ENCODE peak calls at places on chromosomes 11 and 22, in nine cellular contexts. B is HCT116, Z is body of pancreas, D is stomach, H is vagina, I is A549, G is erythroblast, M is transverse colon, N is tibial nerve. K is an unnamed sample.

GRCh38 chr11:26319906-26320305 is 12.0 kb upstream of the ANO3 start:
- DNase-seq in G (no peak), H (no peak), B (no peak), D (no peak), N (no peak), M (no peak), I (no peak), Z (no peak), K (no peak)

GRCh38 chr11:8258771-8259170 is 4.9 kb downstream of the LMO1 start:
- DNase-seq in Z (peak; percentile 9), D (peak; percentile 7), N (no peak), G (no peak), M (no peak), I (no peak), H (no peak), B (no peak), K (peak; percentile 87)

GRCh38 chr11:24253237-24253760 is 243.6 kb upstream of the LUZP2 start:
- DNase-seq in G (no peak), I (no peak), N (no peak), H (no peak), M (no peak), D (no peak), Z (no peak), B (no peak), K (no peak)

GRCh38 chr22:39144101-39144815 is 8.2 kb downstream of the CBX7 start:
- DNase-seq in G (peak; percentile 55), H (peak; percentile 93), M (peak; percentile 74), D (peak; percentile 60), B (no peak), Z (no peak), N (no peak), I (no peak), K (peak; percentile 47)

GRCh38 chr22:50272103-50272782 is 2.1 kb upstream of the MAPK11 start:
- DNase-seq in H (no peak), N (no peak), B (no peak), D (no peak), M (no peak), Z (no peak), I (no peak), G (no peak), K (no peak)

GRCh38 chr22:35899736-35900135 is 128.9 kb downstream of the RBFOX2 start:
- DNase-seq in G (no peak), I (no peak), D (no peak), M (no peak), H (no peak), Z (no peak), N (no peak), B (no peak), K (no peak)

GRCh38 chr11:1223346-1224108 is 661 bp downstream of the MUC5B start:
- DNase-seq in B (no peak), H (no peak), I (peak; percentile 29), D (no peak), N (no peak), Z (no peak), M (peak; percentile 36), G (no peak), K (no peak)

GRCh38 chr11:12802418-12803085 is 128.3 kb downstream of the TEAD1 start:
- DNase-seq in Z (peak; percentile 93), N (no peak), D (peak; percentile 92), I (peak; percentile 97), H (no peak), B (peak; percentile 97), M (peak; percentile 84), G (no peak), K (no peak)

GRCh38 chr11:66462911-66463310 is 3.8 kb upstream of the PELI3 start:
- DNase-seq in I (no peak), Z (no peak), M (no peak), D (no peak), G (no peak), N (no peak), B (no peak), H (no peak), K (no peak)

GRCh38 chr11:123776160-123776559 is 21.8 kb upstream of the OR6X1 start:
- DNase-seq in N (no peak), B (no peak), D (no peak), Z (no peak), G (no peak), I (no peak), H (no peak), M (no peak), K (no peak)

GRCh38 chr11:26930518-26931247 is 63.2 kb upstream of the FIBIN start:
- DNase-seq in I (no peak), Z (no peak), B (no peak), G (no peak), H (no peak), D (no peak), N (no peak), M (no peak), K (no peak)

GRCh38 chr11:98601181-98601773 is 419.5 kb upstream of the CNTN5 start:
- DNase-seq in H (no peak), D (no peak), Z (no peak), I (no peak), M (peak; percentile 7), N (no peak), B (no peak), G (peak; percentile 3), K (no peak)

GRCh38 chr11:46972343-46972742 is 35.8 kb downstream of the CSTPP1 start:
- DNase-seq in B (no peak), H (no peak), M (no peak), N (no peak), D (no peak), Z (no peak), G (peak; percentile 30), I (no peak), K (no peak)

DNA sequence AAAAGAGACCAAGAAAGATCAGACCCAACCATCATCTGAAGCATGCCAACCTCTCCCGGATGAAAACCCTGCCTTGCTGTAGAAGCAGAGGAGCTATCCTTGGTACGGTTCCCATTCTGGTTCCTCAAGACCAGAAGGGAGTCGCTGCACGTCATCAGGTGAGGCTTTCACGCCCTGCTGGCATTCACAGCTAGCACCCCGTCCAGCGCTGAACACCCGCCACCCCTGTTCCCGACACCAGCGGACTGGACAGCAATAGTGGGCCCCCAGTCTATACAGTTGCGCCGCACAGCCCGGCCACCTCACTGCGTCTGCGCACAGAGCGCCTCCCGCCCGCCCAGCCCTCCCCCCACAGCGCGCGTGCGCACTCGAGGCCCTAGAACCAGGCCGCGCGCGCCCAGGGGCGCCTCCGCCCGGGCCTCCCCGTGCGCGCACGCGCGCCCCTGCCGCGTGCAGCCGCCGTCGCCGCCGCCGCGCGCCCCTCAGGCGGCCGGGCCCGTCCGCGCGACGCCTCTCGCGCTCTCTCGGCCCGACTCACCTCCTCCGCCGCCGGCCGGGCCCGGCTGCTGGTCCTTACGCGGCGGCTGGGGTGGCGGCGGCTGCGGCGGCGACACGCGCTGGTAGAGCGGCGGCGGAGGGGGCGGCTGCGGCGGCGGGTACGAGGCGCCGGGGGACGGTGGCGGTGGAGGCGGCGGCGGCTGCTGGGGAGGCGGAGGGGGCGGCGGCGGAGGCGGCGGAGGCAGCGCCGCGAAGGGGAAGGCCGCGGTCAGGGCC is 706 bp downstream of the SF1 start:
- DNase-seq in Z (peak; percentile 83), G (peak; percentile 91), I (peak; percentile 81), B (no peak), D (peak; percentile 85), N (peak; percentile 54), H (no peak), M (peak; percentile 84), K (peak; percentile 88)
- TF ChIP-seq POLR2A in Z (no peak), G (no peak), I (peak; percentile 24), B (peak; percentile 29), D (no peak), N (peak; percentile 52), H (no peak), M (peak; percentile 27), K (peak; percentile 51)

DNA sequence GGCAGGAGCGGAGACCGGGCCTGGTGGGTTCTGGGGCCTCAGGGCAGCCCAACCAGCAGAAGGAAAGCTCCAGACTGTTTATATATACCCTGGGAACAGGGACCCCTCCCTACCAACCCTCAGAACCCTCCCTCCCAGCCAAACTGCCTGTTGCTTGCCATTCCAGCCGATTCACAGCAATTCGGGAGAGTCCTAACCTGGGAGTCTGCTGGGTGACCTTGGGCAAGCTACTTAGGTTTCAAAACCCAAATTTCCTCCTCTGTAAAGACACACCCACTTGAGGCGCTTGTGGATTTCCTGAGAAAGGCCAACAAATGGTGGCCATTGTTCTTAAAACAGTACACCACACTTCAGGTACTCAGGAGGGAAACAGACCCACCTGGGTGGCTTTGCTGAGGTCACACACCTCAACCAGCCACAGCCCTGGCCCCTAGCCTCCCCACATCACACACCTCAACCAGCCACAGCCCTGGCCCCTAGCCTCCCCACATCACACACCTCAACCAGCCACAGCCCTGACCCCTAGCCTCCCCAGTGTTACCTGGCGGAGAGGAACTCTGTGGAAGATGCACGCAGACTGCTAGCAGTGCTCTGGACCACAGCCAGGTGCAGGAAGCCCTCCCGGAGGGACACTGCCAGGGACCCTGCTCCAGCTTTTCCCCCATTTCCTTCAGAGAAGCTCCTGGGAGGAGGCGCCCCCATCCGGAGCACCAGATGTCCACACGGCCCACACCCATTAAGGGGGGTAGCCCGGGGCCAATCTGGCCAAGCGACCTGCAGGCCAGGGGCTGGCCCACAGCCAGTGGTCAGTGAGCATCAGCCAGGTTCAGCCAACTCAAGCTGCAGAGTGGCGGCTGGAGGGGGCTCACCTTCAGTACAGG is 6.2 kb downstream of the SHISA8 start:
- DNase-seq in N (no peak), H (no peak), I (no peak), G (no peak), M (no peak), D (no peak), Z (no peak), B (no peak), K (no peak)
- TF ChIP-seq POLR2A in N (no peak), H (no peak), I (no peak), G (no peak), M (no peak), D (no peak), Z (no peak), B (no peak), K (no peak)

DNA sequence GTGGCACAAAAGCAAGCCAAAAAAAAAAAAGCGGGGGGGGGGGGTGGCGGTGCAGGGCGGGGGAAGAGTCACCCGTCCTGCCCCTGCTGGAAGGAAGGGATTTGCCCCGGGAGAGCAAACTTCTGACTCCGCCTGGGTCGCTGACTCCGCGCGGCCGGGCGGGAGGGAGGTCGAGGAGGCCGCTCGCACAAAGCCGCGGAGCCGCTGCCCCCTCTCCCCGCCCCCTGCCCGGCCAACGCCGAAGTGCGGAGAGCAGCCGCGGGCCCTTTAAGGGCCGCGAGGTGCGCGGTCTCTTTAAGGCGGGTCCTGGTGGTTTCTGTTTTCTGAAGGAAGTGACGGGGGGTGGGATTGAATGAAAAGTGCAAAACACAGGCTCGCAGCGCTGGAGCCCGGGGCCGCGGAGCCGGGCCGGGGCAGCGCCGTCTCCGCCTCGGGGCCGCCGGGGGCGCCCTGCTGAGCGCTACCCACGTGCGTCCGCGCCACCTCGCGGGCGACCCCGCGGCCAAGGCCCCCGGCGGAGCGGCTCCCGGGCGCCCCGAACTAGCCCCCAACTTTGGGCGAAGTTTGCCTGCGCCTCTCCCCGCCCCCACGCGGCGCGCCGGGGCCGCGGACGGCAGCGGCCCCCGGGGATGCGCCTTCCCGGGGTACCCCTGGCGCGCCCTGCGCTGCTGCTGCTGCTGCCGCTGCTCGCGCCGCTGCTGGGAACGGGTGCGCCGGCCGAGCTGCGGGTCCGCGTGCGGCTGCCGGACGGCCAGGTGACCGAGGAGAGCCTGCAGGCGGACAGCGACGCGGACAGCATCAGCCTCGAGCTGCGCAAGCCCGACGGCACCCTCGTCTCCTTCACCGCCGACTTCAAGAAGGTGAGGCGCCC is at the start of gene OAF:
- DNase-seq in B (peak; percentile 55), H (no peak), D (peak; percentile 64), Z (peak; percentile 73), I (peak; percentile 51), M (peak; percentile 73), N (peak; percentile 51), G (peak; percentile 15), K (peak; percentile 70)
- TF ChIP-seq POLR2A in B (peak; percentile 64), H (peak; percentile 62), D (no peak), Z (peak; percentile 54), I (no peak), M (peak; percentile 51), N (peak; percentile 52), G (no peak), K (peak; percentile 40)

GRCh38 chr11:62591448-62592215 is at the start of gene TUT1:
- DNase-seq in I (peak; percentile 100), G (peak; percentile 100), D (peak; percentile 97), Z (peak; percentile 97), N (peak; percentile 93), M (peak; percentile 97), B (peak; percentile 99), H (no peak), K (peak; percentile 82)
- TF ChIP-seq POLR2A in I (peak; percentile 87), G (peak; percentile 98), D (peak; percentile 64), Z (peak; percentile 82), N (peak; percentile 66), M (peak; percentile 92), B (peak; percentile 97), H (peak; percentile 73), K (peak; percentile 90)